ENCODE peak calls at places on chromosomes 13 and 19, in five cellular contexts. One of them, this sample, is unnamed.

GRCh38 chr19:52742516-52742915 is 7.7 kb upstream of the ZNF611 start:
- DNase-seq in mesendoderm: no peak
- DNase-seq in mesenchymal stem cell: no peak
- DNase-seq in H1: no peak
- DNase-seq in trophoblast cell: peak; percentile 84
- DNase-seq in this sample: no peak

GRCh38 chr19:47497821-47498520 is 14.0 kb upstream of the KPTN start:
- DNase-seq in mesendoderm: no peak
- DNase-seq in mesenchymal stem cell: no peak
- DNase-seq in H1: no peak
- DNase-seq in trophoblast cell: no peak
- DNase-seq in this sample: no peak

GRCh38 chr13:38099751-38100150 is 230.2 kb upstream of the TRPC4 start:
- DNase-seq in mesendoderm: no peak
- DNase-seq in mesenchymal stem cell: no peak
- DNase-seq in H1: no peak
- DNase-seq in trophoblast cell: no peak
- DNase-seq in this sample: no peak

GRCh38 chr19:47446534-47447469 is 24.9 kb downstream of the SLC8A2 start:
- DNase-seq in mesendoderm: peak; percentile 83
- DNase-seq in mesenchymal stem cell: peak; percentile 29
- DNase-seq in H1: peak; percentile 93
- DNase-seq in trophoblast cell: no peak
- DNase-seq in this sample: no peak

GRCh38 chr19:47253467-47253881 is 2.9 kb upstream of the CCDC9 start:
- DNase-seq in mesendoderm: peak; percentile 65
- DNase-seq in mesenchymal stem cell: peak; percentile 77
- DNase-seq in H1: no peak
- DNase-seq in trophoblast cell: peak; percentile 94
- DNase-seq in this sample: peak; percentile 91

GRCh38 chr19:13627531-13627930 is 121.3 kb upstream of the CACNA1A start:
- DNase-seq in mesendoderm: no peak
- DNase-seq in mesenchymal stem cell: no peak
- DNase-seq in H1: no peak
- DNase-seq in trophoblast cell: no peak
- DNase-seq in this sample: no peak

GRCh38 chr19:14775855-14776254 is 2.5 kb downstream of the ADGRE2 start:
- DNase-seq in mesendoderm: no peak
- DNase-seq in mesenchymal stem cell: no peak
- DNase-seq in H1: peak; percentile 60
- DNase-seq in trophoblast cell: peak; percentile 18
- DNase-seq in this sample: no peak

GRCh38 chr19:13015361-13016231 is 20.3 kb downstream of the NFIX start:
- DNase-seq in mesendoderm: peak; percentile 34
- DNase-seq in mesenchymal stem cell: no peak
- DNase-seq in H1: peak; percentile 65
- DNase-seq in trophoblast cell: no peak
- DNase-seq in this sample: peak; percentile 33

GRCh38 chr13:28574617-28575142 is 79.8 kb upstream of the FLT1 start:
- DNase-seq in mesendoderm: peak; percentile 30
- DNase-seq in mesenchymal stem cell: peak; percentile 98
- DNase-seq in H1: no peak
- DNase-seq in trophoblast cell: peak; percentile 96
- DNase-seq in this sample: peak; percentile 100

GRCh38 chr13:34611678-34612077 is 330.4 kb upstream of the NBEA start:
- DNase-seq in mesendoderm: no peak
- DNase-seq in mesenchymal stem cell: peak; percentile 1
- DNase-seq in H1: no peak
- DNase-seq in trophoblast cell: no peak
- DNase-seq in this sample: no peak

GRCh38 chr19:30518965-30519606 is 146.9 kb downstream of the ZNF536 start:
- DNase-seq in mesendoderm: no peak
- DNase-seq in mesenchymal stem cell: no peak
- DNase-seq in H1: no peak
- DNase-seq in trophoblast cell: no peak
- DNase-seq in this sample: no peak

GRCh38 chr19:55777528-55777927 is 8.6 kb downstream of the RFPL4AL1 start:
- DNase-seq in mesendoderm: no peak
- DNase-seq in mesenchymal stem cell: no peak
- DNase-seq in H1: peak; percentile 40
- DNase-seq in trophoblast cell: peak; percentile 46
- DNase-seq in this sample: no peak

GRCh38 chr13:93305886-93306285 is 79.3 kb downstream of the GPC6 start:
- DNase-seq in mesendoderm: no peak
- DNase-seq in mesenchymal stem cell: no peak
- DNase-seq in H1: no peak
- DNase-seq in trophoblast cell: no peak
- DNase-seq in this sample: peak; percentile 48

GRCh38 chr13:72050251-72050650 is 183.2 kb upstream of the DACH1 start:
- DNase-seq in mesendoderm: peak; percentile 75
- DNase-seq in mesenchymal stem cell: no peak
- DNase-seq in H1: no peak
- DNase-seq in trophoblast cell: no peak
- DNase-seq in this sample: no peak

GRCh38 chr19:5895890-5896289 is 7.7 kb downstream of the NDUFA11 start:
- DNase-seq in mesendoderm: no peak
- DNase-seq in mesenchymal stem cell: no peak
- DNase-seq in H1: no peak
- DNase-seq in trophoblast cell: no peak
- DNase-seq in this sample: no peak

GRCh38 chr13:23657056-23657455 is 86.8 kb downstream of the TNFRSF19 start:
- DNase-seq in mesendoderm: no peak
- DNase-seq in mesenchymal stem cell: no peak
- DNase-seq in H1: no peak
- DNase-seq in trophoblast cell: no peak
- DNase-seq in this sample: no peak

GRCh38 chr19:5246554-5247155 is 94.0 kb downstream of the PTPRS start:
- DNase-seq in mesendoderm: no peak
- DNase-seq in mesenchymal stem cell: no peak
- DNase-seq in H1: no peak
- DNase-seq in trophoblast cell: no peak
- DNase-seq in this sample: no peak

GRCh38 chr13:66992183-66992582 is 238.0 kb downstream of the PCDH9 start:
- DNase-seq in mesendoderm: no peak
- DNase-seq in mesenchymal stem cell: no peak
- DNase-seq in H1: no peak
- DNase-seq in trophoblast cell: no peak
- DNase-seq in this sample: peak; percentile 73

GRCh38 chr19:38024991-38025716 is 118.1 kb downstream of the SIPA1L3 start:
- DNase-seq in mesendoderm: peak; percentile 70
- DNase-seq in mesenchymal stem cell: no peak
- DNase-seq in H1: no peak
- DNase-seq in trophoblast cell: no peak
- DNase-seq in this sample: no peak

GRCh38 chr19:15265849-15266248 is 33.6 kb upstream of the EPHX3 start:
- DNase-seq in mesendoderm: no peak
- DNase-seq in mesenchymal stem cell: no peak
- DNase-seq in H1: no peak
- DNase-seq in trophoblast cell: no peak
- DNase-seq in this sample: peak; percentile 98

GRCh38 chr13:98478134-98479129 is 98.5 kb downstream of the STK24 start:
- DNase-seq in mesendoderm: peak; percentile 88
- DNase-seq in mesenchymal stem cell: peak; percentile 68
- DNase-seq in H1: no peak
- DNase-seq in trophoblast cell: no peak
- DNase-seq in this sample: peak; percentile 36

GRCh38 chr13:109483369-109483768 is 303.0 kb downstream of the IRS2 start:
- DNase-seq in mesendoderm: no peak
- DNase-seq in mesenchymal stem cell: no peak
- DNase-seq in H1: no peak
- DNase-seq in trophoblast cell: no peak
- DNase-seq in this sample: no peak

GRCh38 chr19:15331419-15332310 is 674 bp downstream of the BRD4 start:
- DNase-seq in mesendoderm: peak; percentile 47
- DNase-seq in mesenchymal stem cell: peak; percentile 55
- DNase-seq in H1: peak; percentile 60
- DNase-seq in trophoblast cell: peak; percentile 67
- DNase-seq in this sample: no peak

GRCh38 chr13:40591091-40591490 is 75.3 kb downstream of the FOXO1 start:
- DNase-seq in mesendoderm: no peak
- DNase-seq in mesenchymal stem cell: no peak
- DNase-seq in H1: no peak
- DNase-seq in trophoblast cell: no peak
- DNase-seq in this sample: no peak

GRCh38 chr19:14505488-14506239 is 9.7 kb upstream of the GIPC1 start:
- DNase-seq in mesendoderm: peak; percentile 83
- DNase-seq in mesenchymal stem cell: peak; percentile 86
- DNase-seq in H1: peak; percentile 97
- DNase-seq in trophoblast cell: peak; percentile 99
- DNase-seq in this sample: peak; percentile 76

GRCh38 chr13:86660090-86660489 is 860.9 kb upstream of the SLITRK6 start:
- DNase-seq in mesendoderm: no peak
- DNase-seq in mesenchymal stem cell: no peak
- DNase-seq in H1: no peak
- DNase-seq in trophoblast cell: no peak
- DNase-seq in this sample: no peak

GRCh38 chr19:29834991-29835390 is 23.2 kb downstream of the CCNE1 start:
- DNase-seq in mesendoderm: no peak
- DNase-seq in mesenchymal stem cell: no peak
- DNase-seq in H1: no peak
- DNase-seq in trophoblast cell: peak; percentile 51
- DNase-seq in this sample: no peak

GRCh38 chr13:29683041-29683440 is 87.6 kb upstream of the SLC7A1 start:
- DNase-seq in mesendoderm: no peak
- DNase-seq in mesenchymal stem cell: no peak
- DNase-seq in H1: no peak
- DNase-seq in trophoblast cell: no peak
- DNase-seq in this sample: no peak

DNA sequence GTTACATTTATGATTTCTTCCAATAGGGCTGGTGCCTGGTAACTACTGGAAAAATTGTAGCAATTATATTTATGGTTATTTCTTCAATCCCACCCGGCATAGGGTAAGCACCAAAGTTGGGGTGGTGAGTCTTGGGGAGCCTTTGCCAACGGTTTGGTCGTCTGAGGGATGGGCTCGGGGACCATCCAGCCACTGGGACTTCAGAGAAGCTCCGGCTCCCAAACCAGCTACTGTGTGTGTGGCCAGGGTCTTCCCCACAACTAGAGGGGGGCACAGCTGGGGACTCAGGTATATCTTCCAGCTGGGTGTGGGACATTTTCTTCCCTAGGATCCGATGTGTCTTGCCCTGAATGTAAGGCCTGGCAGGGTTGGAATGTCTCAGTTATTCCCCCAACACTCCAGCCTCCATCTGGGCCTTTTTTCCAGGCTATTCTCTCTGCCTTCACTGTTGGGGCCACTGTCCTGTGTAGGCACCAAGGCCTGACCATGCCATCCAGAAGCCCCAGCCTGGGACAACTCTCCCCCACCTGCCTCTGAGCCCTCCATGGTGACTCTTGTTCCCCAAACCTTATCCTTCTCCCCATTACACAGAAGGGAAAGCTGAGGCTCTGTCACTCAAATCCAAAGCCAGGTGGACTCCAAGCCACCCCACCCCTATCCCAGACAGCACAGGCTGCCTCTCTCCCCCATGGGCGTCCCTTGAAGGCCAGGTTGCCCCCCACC is 1.1 kb upstream of the IFI30 start:
- DNase-seq in mesendoderm: no peak
- DNase-seq in mesenchymal stem cell: no peak
- DNase-seq in H1: no peak
- DNase-seq in trophoblast cell: no peak
- DNase-seq in this sample: no peak
- H3K23ac ChIP-seq in mesendoderm: no peak overlapping the region
- H3K23ac ChIP-seq in mesenchymal stem cell: no peak overlapping the region
- H3K23ac ChIP-seq in H1: no peak overlapping the region
- H3K23ac ChIP-seq in trophoblast cell: no peak overlapping the region
- H3K23ac ChIP-seq in this sample: no peak overlapping the region

GRCh38 chr19:17953316-17953801 is 13.5 kb upstream of the KCNN1 start:
- DNase-seq in mesendoderm: no peak
- DNase-seq in mesenchymal stem cell: no peak
- DNase-seq in H1: no peak
- DNase-seq in trophoblast cell: no peak
- DNase-seq in this sample: no peak
- H3K23ac ChIP-seq in mesendoderm: no peak overlapping the region
- H3K23ac ChIP-seq in mesenchymal stem cell: peak overlapping the region; percentile 56
- H3K23ac ChIP-seq in H1: no peak overlapping the region
- H3K23ac ChIP-seq in trophoblast cell: no peak overlapping the region
- H3K23ac ChIP-seq in this sample: no peak overlapping the region

DNA sequence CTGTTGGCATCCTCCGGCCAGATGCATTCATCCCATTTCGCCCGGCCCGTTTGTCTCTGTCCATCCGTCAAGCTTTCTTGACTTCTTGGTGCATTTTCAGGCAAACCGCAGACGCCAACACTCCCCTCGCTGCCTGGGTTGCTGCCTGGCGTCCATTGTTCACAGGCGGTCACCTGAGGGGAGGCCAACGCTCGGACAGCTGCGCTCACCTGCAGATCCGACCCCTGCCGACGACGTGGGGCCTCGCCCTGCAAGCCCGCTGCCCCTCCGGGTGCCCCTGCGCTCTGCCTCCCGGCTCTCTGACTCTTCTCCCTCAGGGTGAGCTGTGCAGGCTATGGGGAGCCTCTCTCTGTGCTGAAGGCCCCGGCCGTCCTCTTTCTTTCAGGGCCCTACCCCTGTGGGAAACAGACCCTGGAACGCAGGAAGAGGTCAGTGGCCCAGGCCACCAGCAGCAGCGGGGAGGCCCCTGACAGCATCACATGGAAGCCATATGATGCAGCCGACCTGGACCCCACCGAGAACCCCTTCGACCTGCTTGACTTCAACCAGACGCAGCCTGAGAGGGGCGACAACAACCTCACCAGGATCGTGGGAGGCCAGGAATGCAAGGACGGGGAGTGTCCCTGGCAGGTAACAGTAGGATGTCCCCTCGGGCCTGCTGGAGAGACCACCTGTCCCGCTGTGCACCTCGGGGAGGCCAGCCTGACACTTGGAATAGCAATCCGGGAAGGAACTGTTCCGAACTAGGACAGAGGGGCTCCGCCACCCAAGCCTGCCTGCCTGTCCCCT is 14.8 kb upstream of the PROZ start:
- DNase-seq in mesendoderm: no peak
- DNase-seq in mesenchymal stem cell: no peak
- DNase-seq in H1: peak; percentile 48
- DNase-seq in trophoblast cell: no peak
- DNase-seq in this sample: no peak
- H3K23ac ChIP-seq in mesendoderm: peak overlapping the region; percentile 81
- H3K23ac ChIP-seq in mesenchymal stem cell: no peak overlapping the region
- H3K23ac ChIP-seq in H1: no peak overlapping the region
- H3K23ac ChIP-seq in trophoblast cell: no peak overlapping the region
- H3K23ac ChIP-seq in this sample: no peak overlapping the region

GRCh38 chr19:959935-960502 is 24.1 kb upstream of the WDR18 start:
- DNase-seq in mesendoderm: peak; percentile 84
- DNase-seq in mesenchymal stem cell: no peak
- DNase-seq in H1: peak; percentile 73
- DNase-seq in trophoblast cell: no peak
- DNase-seq in this sample: no peak
- H3K23ac ChIP-seq in mesendoderm: no peak overlapping the region
- H3K23ac ChIP-seq in mesenchymal stem cell: no peak overlapping the region
- H3K23ac ChIP-seq in H1: no peak overlapping the region
- H3K23ac ChIP-seq in trophoblast cell: no peak overlapping the region
- H3K23ac ChIP-seq in this sample: no peak overlapping the region